ENCODE peak calls at places on chromosomes 11 and 22, in eight cellular contexts. K is activated T-cell treated with anti-CD3 and anti-CD28 coated beads for 1 hour; I is stimulated activated CD4-positive, alpha-beta T cell treated with anti-CD3 and anti-CD28 coated beads, Interleukin-4, amount 100 ng/mL, for 24 hours; F is HCT116; N is stimulated activated CD8-positive, alpha-beta memory T cell treated with anti-CD3 and anti-CD28 coated beads, Interleukin-15, amount 100 ng/mL, for 4 hours; L is activated CD4-positive, CD25-positive, alpha-beta regulatory T cell; Y is DMS53; C is Calu3. W is an unnamed sample.

GRCh38 chr22:29342177-29342576 is 26.7 kb upstream of the RASL10A start:
- DNase-seq in K (no peak), Y (no peak), I (no peak), L (no peak), N (no peak), F (no peak), C (no peak), W (no peak)

GRCh38 chr11:120601566-120601965 is 90.0 kb downstream of the GRIK4 start:
- DNase-seq in I (no peak), C (no peak), L (no peak), N (no peak), F (no peak), K (no peak), Y (no peak), W (peak)

GRCh38 chr11:69217276-69218105 is 61.8 kb downstream of the SMIM38 start:
- DNase-seq in C (peak), N (no peak), K (no peak), F (no peak), Y (no peak), L (no peak), I (no peak), W (no peak)

GRCh38 chr11:22798890-22799289 is 30.7 kb downstream of the SVIP start:
- DNase-seq in I (no peak), Y (no peak), K (no peak), N (no peak), C (no peak), L (no peak), F (no peak), W (no peak)

GRCh38 chr22:35561796-35562526 is 21.3 kb downstream of the RASD2 start:
- DNase-seq in N (no peak), F (peak), C (peak), Y (no peak), K (no peak), I (no peak), L (no peak), W (peak)

GRCh38 chr11:117900720-117901440 is 24.4 kb upstream of the FXYD6 start:
- DNase-seq in C (no peak), I (no peak), F (no peak), Y (no peak), K (no peak), N (no peak), L (no peak), W (no peak)

GRCh38 chr11:72257551-72257950 is 13.6 kb upstream of the PHOX2A start:
- DNase-seq in N (no peak), F (no peak), L (no peak), I (no peak), C (no peak), Y (no peak), K (no peak), W (peak)

GRCh38 chr22:32660292-32660691 is 141.2 kb upstream of the TIMP3 start:
- DNase-seq in I (peak), N (no peak), L (peak), K (peak), C (peak), F (peak), Y (peak), W (peak)

GRCh38 chr11:95985174-95985808 is 61.4 kb upstream of the MTMR2 start:
- DNase-seq in N (no peak), Y (peak), F (no peak), I (no peak), L (no peak), K (no peak), C (no peak), W (peak)

GRCh38 chr11:128095459-128096096 is 491.8 kb downstream of the ETS1 start:
- DNase-seq in K (no peak), L (no peak), I (no peak), N (no peak), C (peak), Y (peak), F (peak), W (peak)

GRCh38 chr22:27879923-27880322 is 39.1 kb downstream of the PITPNB start:
- DNase-seq in Y (peak), L (no peak), K (no peak), I (no peak), C (peak), F (peak), N (no peak), W (peak)

GRCh38 chr11:61959678-61960077 is 7.8 kb downstream of the FTH1 start:
- DNase-seq in I (no peak), Y (no peak), N (no peak), L (no peak), C (no peak), F (no peak), K (no peak), W (no peak)

GRCh38 chr11:62909107-62909894 is 11.9 kb downstream of the CHRM1 start:
- DNase-seq in I (peak), N (no peak), L (no peak), K (no peak), F (peak), Y (peak), C (peak), W (peak)

GRCh38 chr11:36361901-36362391 is 65.9 kb downstream of the PRR5L start:
- DNase-seq in L (no peak), F (no peak), C (no peak), N (no peak), I (no peak), Y (no peak), K (no peak), W (peak)

GRCh38 chr22:19807914-19808872 is 46.5 kb downstream of the GNB1L start:
- DNase-seq in C (no peak), L (no peak), K (no peak), N (no peak), Y (no peak), F (no peak), I (no peak), W (no peak)

GRCh38 chr11:46307369-46307768 is 29.9 kb downstream of the CREB3L1 start:
- DNase-seq in C (no peak), F (no peak), K (no peak), N (no peak), L (no peak), I (no peak), Y (no peak), W (no peak)

GRCh38 chr11:61297741-61298140 is 2.6 kb upstream of the VWCE start:
- DNase-seq in F (no peak), Y (no peak), I (no peak), L (no peak), C (no peak), K (no peak), N (no peak), W (peak)

GRCh38 chr11:1557168-1557884 is 14.7 kb downstream of the DUSP8 start:
- DNase-seq in K (no peak), I (no peak), Y (no peak), F (no peak), L (no peak), N (no peak), C (no peak), W (no peak)

GRCh38 chr22:39994046-39994565 is 648 bp upstream of the FAM83F start:
- DNase-seq in L (no peak), I (peak), F (no peak), N (peak), C (no peak), K (peak), Y (peak), W (no peak)

GRCh38 chr11:118202599-118203422 is 22.0 kb downstream of the JAML start:
- DNase-seq in K (peak), L (no peak), C (peak), F (no peak), I (peak), N (peak), Y (no peak), W (no peak)

GRCh38 chr11:61075891-61076290 is 26.4 kb upstream of the CD5 start:
- DNase-seq in I (no peak), K (no peak), F (no peak), Y (no peak), C (peak), N (no peak), L (no peak), W (peak)

GRCh38 chr11:3086671-3087150 is 29.5 kb upstream of the CARS1 start:
- DNase-seq in C (no peak), F (no peak), Y (no peak), I (no peak), N (no peak), K (no peak), L (no peak), W (no peak)

GRCh38 chr11:29251738-29252137 is 765.1 kb downstream of the KCNA4 start:
- DNase-seq in L (no peak), K (no peak), N (no peak), I (no peak), F (no peak), C (no peak), Y (no peak), W (no peak)

GRCh38 chr11:113773092-113773415 is 438 bp downstream of the ZW10 start:
- DNase-seq in C (no peak), N (no peak), F (no peak), I (no peak), L (no peak), Y (peak), K (no peak), W (peak)

GRCh38 chr22:38069372-38070249 is 12.4 kb downstream of the PICK1 start:
- DNase-seq in N (no peak), I (no peak), Y (no peak), L (no peak), C (no peak), F (no peak), K (no peak), W (peak)

GRCh38 chr11:72010529-72011233 is 12.0 kb downstream of the IL18BP start:
- DNase-seq in K (no peak), N (no peak), Y (no peak), I (no peak), F (no peak), L (no peak), C (no peak), W (no peak)

GRCh38 chr11:285894-286220 is 3.1 kb upstream of the PGGHG start:
- DNase-seq in N (no peak), I (no peak), Y (no peak), L (no peak), F (no peak), C (no peak), K (no peak), W (no peak)

GRCh38 chr11:123174196-123175183 is 20.6 kb downstream of the CLMP start:
- DNase-seq in F (no peak), Y (no peak), I (no peak), L (no peak), N (no peak), C (no peak), K (no peak), W (peak)

GRCh38 chr11:5123802-5124521 is 14.2 kb downstream of the OR52A5 start:
- DNase-seq in Y (peak), I (peak), L (no peak), F (peak), C (peak), N (no peak), K (peak), W (peak)

GRCh38 chr11:8757047-8757446 is 74.5 kb downstream of the RPL27A start:
- DNase-seq in N (no peak), K (no peak), L (no peak), Y (no peak), C (no peak), I (no peak), F (no peak), W (no peak)